ENCODE peak calls at places on chromosomes 4 and X, in four cellular contexts. One of them, this sample, is unnamed.

GRCh38 chr4:499563-499962 is 553 bp downstream of the PIGG start:
- DNase-seq in central memory CD4-positive, alpha-beta T cell: no peak
- DNase-seq in GM03348: no peak
- DNase-seq in endothelial cell: no peak
- DNase-seq in this sample: no peak

GRCh38 chr4:149884046-149884445 is 68.4 kb upstream of the IQCM start:
- DNase-seq in central memory CD4-positive, alpha-beta T cell: no peak
- DNase-seq in GM03348: peak; percentile 15
- DNase-seq in endothelial cell: no peak
- DNase-seq in this sample: no peak

GRCh38 chr4:61532324-61532723 is 332.2 kb downstream of the ADGRL3 start:
- DNase-seq in central memory CD4-positive, alpha-beta T cell: no peak
- DNase-seq in GM03348: no peak
- DNase-seq in endothelial cell: no peak
- DNase-seq in this sample: no peak

GRCh38 chrX:151754042-151754419 is 19.5 kb downstream of the CNGA2 start:
- DNase-seq in central memory CD4-positive, alpha-beta T cell: no peak
- DNase-seq in GM03348: peak; percentile 72
- DNase-seq in endothelial cell: no peak
- DNase-seq in this sample: no peak

GRCh38 chr4:163591614-163592020 is 97.1 kb downstream of the TMA16 start:
- DNase-seq in central memory CD4-positive, alpha-beta T cell: no peak
- DNase-seq in GM03348: no peak
- DNase-seq in endothelial cell: no peak
- DNase-seq in this sample: no peak

GRCh38 chr4:146844761-146845160 is 100.9 kb downstream of the TTC29 start:
- DNase-seq in central memory CD4-positive, alpha-beta T cell: no peak
- DNase-seq in GM03348: no peak
- DNase-seq in endothelial cell: no peak
- DNase-seq in this sample: no peak

GRCh38 chr4:140611854-140612253 is 43.1 kb upstream of the UCP1 start:
- DNase-seq in central memory CD4-positive, alpha-beta T cell: no peak
- DNase-seq in GM03348: no peak
- DNase-seq in endothelial cell: no peak
- DNase-seq in this sample: no peak

GRCh38 chrX:9498236-9498635 is 33.4 kb downstream of the TBL1X start:
- DNase-seq in central memory CD4-positive, alpha-beta T cell: no peak
- DNase-seq in GM03348: no peak
- DNase-seq in endothelial cell: no peak
- DNase-seq in this sample: no peak

GRCh38 chrX:8845060-8845459 is 43.9 kb upstream of the FAM9A start:
- DNase-seq in central memory CD4-positive, alpha-beta T cell: no peak
- DNase-seq in GM03348: peak; percentile 30
- DNase-seq in endothelial cell: no peak
- DNase-seq in this sample: no peak

GRCh38 chr4:98181815-98182214 is 38.5 kb upstream of the STPG2 start:
- DNase-seq in central memory CD4-positive, alpha-beta T cell: no peak
- DNase-seq in GM03348: peak; percentile 24
- DNase-seq in endothelial cell: no peak
- DNase-seq in this sample: no peak

GRCh38 chr4:176223561-176223960 is 28.2 kb upstream of the SPATA4 start:
- DNase-seq in central memory CD4-positive, alpha-beta T cell: no peak
- DNase-seq in GM03348: no peak
- DNase-seq in endothelial cell: no peak
- DNase-seq in this sample: no peak

GRCh38 chrX:9895225-9895912 is 71.8 kb upstream of the CLDN34 start:
- DNase-seq in central memory CD4-positive, alpha-beta T cell: no peak
- DNase-seq in GM03348: no peak
- DNase-seq in endothelial cell: no peak
- DNase-seq in this sample: no peak

GRCh38 chr4:143251781-143252180 is 67.1 kb downstream of the USP38 start:
- DNase-seq in central memory CD4-positive, alpha-beta T cell: no peak
- DNase-seq in GM03348: no peak
- DNase-seq in endothelial cell: no peak
- DNase-seq in this sample: no peak

GRCh38 chr4:128386761-128387599 is 99.4 kb upstream of the PGRMC2 start:
- DNase-seq in central memory CD4-positive, alpha-beta T cell: no peak
- DNase-seq in GM03348: peak; percentile 90
- DNase-seq in endothelial cell: no peak
- DNase-seq in this sample: no peak

GRCh38 chr4:186746581-186746980 is 22.9 kb upstream of the FAT1 start:
- DNase-seq in central memory CD4-positive, alpha-beta T cell: no peak
- DNase-seq in GM03348: no peak
- DNase-seq in endothelial cell: no peak
- DNase-seq in this sample: no peak

GRCh38 chrX:24341795-24342194 is 18.6 kb upstream of the SUPT20HL1 start:
- DNase-seq in central memory CD4-positive, alpha-beta T cell: no peak
- DNase-seq in GM03348: peak; percentile 37
- DNase-seq in endothelial cell: no peak
- DNase-seq in this sample: no peak

GRCh38 chr4:5366421-5366820 is 315.1 kb downstream of the STK32B start:
- DNase-seq in central memory CD4-positive, alpha-beta T cell: no peak
- DNase-seq in GM03348: peak; percentile 73
- DNase-seq in endothelial cell: no peak
- DNase-seq in this sample: no peak

GRCh38 chr4:77893451-77893850 is 30.8 kb downstream of the MRPL1 start:
- DNase-seq in central memory CD4-positive, alpha-beta T cell: no peak
- DNase-seq in GM03348: no peak
- DNase-seq in endothelial cell: no peak
- DNase-seq in this sample: no peak

GRCh38 chr4:88230953-88231835 is 53.2 kb downstream of the PPM1K start:
- DNase-seq in central memory CD4-positive, alpha-beta T cell: peak; percentile 35
- DNase-seq in GM03348: peak; percentile 51
- DNase-seq in endothelial cell: no peak
- DNase-seq in this sample: peak; percentile 13

GRCh38 chrX:10157545-10157944 is 770 bp downstream of the CLCN4 start:
- DNase-seq in central memory CD4-positive, alpha-beta T cell: no peak
- DNase-seq in GM03348: peak; percentile 45
- DNase-seq in endothelial cell: no peak
- DNase-seq in this sample: no peak

GRCh38 chr4:65661469-65661868 is 8.8 kb downstream of the EPHA5 start:
- DNase-seq in central memory CD4-positive, alpha-beta T cell: no peak
- DNase-seq in GM03348: no peak
- DNase-seq in endothelial cell: no peak
- DNase-seq in this sample: no peak

GRCh38 chr4:10438924-10439323 is 18.3 kb downstream of the ZNF518B start:
- DNase-seq in central memory CD4-positive, alpha-beta T cell: no peak
- DNase-seq in GM03348: no peak
- DNase-seq in endothelial cell: no peak
- DNase-seq in this sample: no peak